ENCODE peak calls at places on chromosomes 7 and 10, in five cellular contexts. U, D, S, O and B are unnamed samples. For H3K9me3, the result is how much of the 10 kb centered on the place peaks cover.

GRCh38 chr7:152313217-152313616 is 122.6 kb downstream of the KMT2C start:
- DNase-seq in U (no peak), D (no peak), S (no peak), O (no peak), B (no peak)

GRCh38 chr7:81111358-81111757 is 192.5 kb upstream of the SEMA3C start:
- DNase-seq in U (no peak), D (peak), S (no peak), O (no peak), B (no peak)

GRCh38 chr7:55130554-55131198 is 111.9 kb downstream of the EGFR start:
- DNase-seq in U (no peak), D (no peak), S (peak), O (no peak), B (peak)

GRCh38 chr10:79436066-79436849 is 9.2 kb downstream of the ZCCHC24 start:
- DNase-seq in U (no peak), D (no peak), S (peak), O (no peak), B (no peak)

GRCh38 chr7:122307228-122307619 is 2.7 kb upstream of the FEZF1 start:
- DNase-seq in U (no peak), D (no peak), S (no peak), O (no peak), B (no peak)

GRCh38 chr10:26733750-26734568 is 36.5 kb downstream of the PDSS1 start:
- DNase-seq in U (peak), D (no peak), S (no peak), O (no peak), B (no peak)

GRCh38 chr10:71241114-71241898 is 28.9 kb downstream of the UNC5B start:
- DNase-seq in U (no peak), D (peak), S (no peak), O (no peak), B (peak)

GRCh38 chr10:9825491-9826018 is 1192.1 kb upstream of the CELF2 start:
- DNase-seq in U (no peak), D (no peak), S (no peak), O (no peak), B (peak)

GRCh38 chr7:23607130-23607529 is 9.9 kb downstream of the CCDC126 start:
- DNase-seq in U (no peak), D (no peak), S (no peak), O (no peak), B (no peak)

GRCh38 chr7:107614425-107614824 is 34.4 kb downstream of the BCAP29 start:
- DNase-seq in U (no peak), D (no peak), S (no peak), O (no peak), B (peak)

DNA sequence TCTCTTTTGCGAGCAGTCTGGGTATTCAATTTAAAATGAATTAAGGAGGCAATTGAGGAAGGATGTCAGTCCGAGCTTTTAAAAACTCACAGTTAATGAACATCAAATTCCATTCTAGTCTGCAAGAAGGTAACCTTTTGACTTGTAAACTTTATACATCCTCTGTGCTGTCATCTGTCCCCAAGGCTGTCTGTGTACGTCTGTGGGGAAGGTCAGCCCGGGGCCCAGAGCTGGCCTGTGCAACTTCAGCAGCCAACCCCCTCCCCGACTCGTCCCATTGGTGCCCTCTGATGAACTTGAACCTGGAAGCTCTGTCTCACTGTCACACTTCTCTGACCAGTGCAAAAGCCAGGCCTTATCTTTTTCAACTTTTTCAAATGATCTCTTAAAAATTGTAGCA is 80.3 kb downstream of the CCDC3 start:
- DNase-seq in U (no peak), D (no peak), S (no peak), O (peak), B (no peak)
- H3K4me3 ChIP-seq in U (no peak), D (no peak), S (no peak), O (no peak), B (no peak)

DNA sequence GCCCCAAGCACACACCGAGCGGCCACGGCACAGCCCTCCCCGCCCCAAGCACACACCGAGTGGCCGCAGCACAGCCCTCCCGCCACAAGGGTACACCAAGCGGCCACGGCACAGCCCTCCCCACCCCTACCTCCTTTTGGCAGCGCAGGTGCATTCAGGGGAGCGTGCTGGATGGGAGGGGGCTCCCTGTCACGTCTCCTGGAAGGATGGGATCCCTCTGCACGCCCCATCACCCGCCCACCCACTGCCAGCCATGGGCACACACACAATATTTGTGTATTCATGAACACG is 482.7 kb downstream of the DNAJB6 start:
- DNase-seq in U (peak), D (no peak), S (no peak), O (no peak), B (no peak)
- H3K9me3 ChIP-seq in U (under half), D (under half), S (under half), O (under half), B (under half)

DNA sequence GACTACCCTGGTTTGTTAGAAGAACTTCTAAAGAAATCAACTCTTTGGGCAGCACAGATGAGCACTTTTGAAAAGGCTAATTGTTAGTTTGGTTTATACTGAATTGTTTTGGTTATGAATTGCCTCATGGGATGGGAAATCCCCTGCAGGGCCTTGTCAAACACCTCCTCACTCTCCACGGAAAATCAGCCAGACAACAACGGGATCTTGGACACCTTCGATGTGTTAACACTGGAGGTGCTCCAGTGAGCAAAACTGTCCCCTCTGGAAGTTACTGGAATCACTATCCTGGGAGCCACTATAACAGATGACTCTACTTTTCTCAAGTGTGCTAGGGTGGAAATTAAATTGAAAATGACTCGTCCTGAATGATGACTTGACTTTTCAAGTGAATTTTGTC is 38.7 kb downstream of the CDK6 start:
- DNase-seq in U (no peak), D (no peak), S (no peak), O (no peak), B (peak)
- H3K27ac ChIP-seq in U (no peak), D (peak), S (peak), O (no peak), B (peak)

GRCh38 chr10:122112021-122112616 is 123.2 kb downstream of the TACC2 start:
- DNase-seq in U (no peak), D (no peak), S (no peak), O (no peak), B (no peak)
- H3K4me3 ChIP-seq in U (peak), D (peak), S (peak), O (peak), B (peak)

GRCh38 chr7:103648135-103648534 is 202.1 kb upstream of the SLC26A5 start:
- DNase-seq in U (no peak), D (no peak), S (no peak), O (no peak), B (no peak)
- H3K9me3 ChIP-seq in U (under half), D (under half), S (under half), O (under half), B (under half)

DNA sequence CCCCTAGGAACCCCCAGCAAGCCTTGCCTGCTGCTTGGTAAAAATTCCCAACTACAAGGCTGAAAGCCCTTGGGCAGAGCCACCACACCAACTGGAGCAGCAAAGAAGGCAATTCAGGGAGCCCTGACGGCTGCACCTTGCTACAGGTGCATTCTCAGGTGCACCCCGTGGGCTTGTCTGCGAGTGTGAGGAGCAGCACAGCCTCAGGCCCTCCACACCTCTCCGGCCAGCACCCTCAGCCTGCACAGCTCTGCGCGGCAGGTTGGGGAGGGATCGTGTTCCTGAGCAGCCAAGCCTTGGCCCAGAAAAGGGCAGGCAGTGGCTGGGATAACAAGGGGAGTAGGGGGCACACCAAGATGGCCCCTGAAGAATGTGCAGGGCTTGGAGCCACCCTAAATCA is 104.1 kb downstream of the FAM53B start:
- DNase-seq in U (no peak), D (no peak), S (no peak), O (no peak), B (no peak)
- H3K27ac ChIP-seq in U (peak), D (no peak), S (peak), O (no peak), B (no peak)

DNA sequence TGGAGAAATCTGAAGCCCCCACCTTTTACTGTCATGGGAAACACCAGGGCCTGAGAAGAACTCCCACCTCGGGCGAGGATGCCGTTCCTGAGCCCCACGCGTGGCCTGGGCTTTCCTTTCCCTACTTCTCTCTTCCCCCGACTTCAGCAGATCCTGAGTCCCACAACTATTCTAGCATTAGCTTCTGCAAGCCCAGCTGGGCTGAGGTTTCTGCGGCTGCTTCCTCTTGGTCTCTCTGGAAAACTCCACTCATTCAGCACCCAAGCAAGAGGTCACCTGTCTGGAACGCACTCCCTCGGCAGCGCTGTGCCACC is 778 bp upstream of the DOCK1 start:
- DNase-seq in U (no peak), D (no peak), S (no peak), O (no peak), B (no peak)
- H3K4me3 ChIP-seq in U (no peak), D (peak), S (peak), O (peak), B (peak)

GRCh38 chr7:87870471-87870870 is 5.7 kb downstream of the SLC25A40 start:
- DNase-seq in U (no peak), D (no peak), S (no peak), O (no peak), B (no peak)

GRCh38 chr7:87866089-87866488 is 10.1 kb downstream of the SLC25A40 start:
- DNase-seq in U (no peak), D (no peak), S (no peak), O (no peak), B (no peak)
- H3K9me3 ChIP-seq in U (under half), D (under half), S (under half), O (under half), B (under half)

GRCh38 chr10:73785721-73786511 is 510 bp downstream of the ZSWIM8 start:
- DNase-seq in U (peak), D (peak), S (no peak), O (no peak), B (peak)

GRCh38 chr10:73785221-73785720 is at the start of gene ZSWIM8:
- DNase-seq in U (peak), D (peak), S (peak), O (peak), B (peak)

GRCh38 chr10:73788864-73789658 is 3.7 kb downstream of the ZSWIM8 start:
- DNase-seq in U (no peak), D (no peak), S (no peak), O (no peak), B (no peak)

GRCh38 chr10:73789659-73790055 is 4.3 kb downstream of the ZSWIM8 start:
- DNase-seq in U (no peak), D (no peak), S (no peak), O (no peak), B (no peak)

DNA sequence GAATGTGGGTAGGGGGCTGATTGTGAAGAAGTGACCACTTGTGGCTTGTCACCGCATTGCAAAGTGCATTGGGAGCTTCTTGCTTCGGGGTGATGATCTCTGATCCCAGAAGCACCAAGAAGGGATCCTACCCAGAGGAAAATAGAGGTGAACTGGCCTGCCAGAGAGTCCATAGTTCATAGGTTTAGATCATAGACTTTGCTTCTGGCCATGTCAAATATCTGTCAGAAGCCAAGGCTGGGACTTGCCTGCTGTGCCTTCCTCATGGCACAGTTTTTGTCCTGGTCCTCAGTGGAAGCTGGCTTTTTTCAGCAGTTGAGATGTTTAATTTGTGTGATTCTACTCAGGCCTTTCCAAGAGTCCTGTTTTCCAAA is 1.1 kb downstream of the ZSWIM8 start:
- DNase-seq in U (no peak), D (no peak), S (no peak), O (no peak), B (no peak)
- H3K27ac ChIP-seq in U (peak), D (no peak), S (peak), O (peak), B (peak)

GRCh38 chr7:149409889-149410288 is 51.0 kb downstream of the ZNF777 start:
- DNase-seq in U (no peak), D (no peak), S (no peak), O (no peak), B (no peak)

GRCh38 chr7:149414745-149415390 is 46.0 kb downstream of the ZNF777 start:
- DNase-seq in U (no peak), D (no peak), S (peak), O (no peak), B (peak)

GRCh38 chr7:149414171-149414570 is 46.7 kb downstream of the ZNF777 start:
- DNase-seq in U (no peak), D (no peak), S (no peak), O (no peak), B (no peak)

GRCh38 chr7:149420006-149420405 is 40.9 kb downstream of the ZNF777 start:
- DNase-seq in U (no peak), D (no peak), S (no peak), O (no peak), B (no peak)

GRCh38 chr7:149415391-149416068 is 45.3 kb downstream of the ZNF777 start:
- DNase-seq in U (no peak), D (no peak), S (no peak), O (no peak), B (no peak)
- H3K4me3 ChIP-seq in U (no peak), D (no peak), S (peak), O (peak), B (peak)